ENCODE peak calls at places on chromosomes 4 and X, in six cellular contexts. I, C, P, G, E and K are unnamed samples.
A peak's percentile ranks its signal among the peaks of the same experiment; 100 is the strongest.

GRCh38 chr4:110733901-110734300 is 111.0 kb upstream of the PITX2 start:
- DNase-seq in I (no peak), G (no peak), C (no peak), E (no peak), P (no peak), K (no peak)

GRCh38 chr4:31071807-31072486 is 351.8 kb downstream of the PCDH7 start:
- DNase-seq in P (no peak), E (peak; percentile 17), C (no peak), I (no peak), G (no peak), K (no peak)

GRCh38 chr4:74796631-74797030 is 2.3 kb upstream of the BTC start:
- DNase-seq in C (no peak), P (no peak), G (no peak), I (no peak), E (no peak), K (no peak)

GRCh38 chr4:53100801-53101581 is 238.9 kb downstream of the RASL11B start:
- DNase-seq in C (no peak), G (no peak), I (no peak), P (peak; percentile 57), E (peak; percentile 87), K (peak; percentile 33)

GRCh38 chrX:100743009-100743615 is 11.2 kb upstream of the SYTL4 start:
- DNase-seq in C (no peak), P (no peak), E (peak; percentile 3), I (no peak), G (no peak), K (no peak)

GRCh38 chr4:104589264-104589868 is 94.7 kb upstream of the CXXC4 start:
- DNase-seq in I (no peak), E (no peak), C (no peak), P (no peak), G (no peak), K (no peak)

GRCh38 chr4:121139533-121140222 is 24.4 kb downstream of the TNIP3 start:
- DNase-seq in P (peak; percentile 44), C (no peak), G (peak; percentile 6), E (peak; percentile 56), I (no peak), K (peak; percentile 22)

GRCh38 chr4:10353110-10353509 is 104.1 kb downstream of the ZNF518B start:
- DNase-seq in C (no peak), E (no peak), I (no peak), G (no peak), P (no peak), K (no peak)

GRCh38 chrX:74117962-74118361 is 186.0 kb upstream of the ZCCHC13 start:
- DNase-seq in G (no peak), I (no peak), P (no peak), E (no peak), C (no peak), K (no peak)

GRCh38 chr4:182502074-182502473 is 258.9 kb downstream of the TENM3 start:
- DNase-seq in E (no peak), C (no peak), G (no peak), I (no peak), P (no peak), K (no peak)

GRCh38 chr4:108360857-108361820 is 192.4 kb upstream of the LEF1 start:
- DNase-seq in P (peak; percentile 61), E (peak; percentile 10), I (peak; percentile 70), G (peak; percentile 40), C (no peak), K (peak; percentile 35)

GRCh38 chrX:39527045-39527444 is 570.7 kb downstream of the BCOR start:
- DNase-seq in C (no peak), P (no peak), G (no peak), E (peak; percentile 37), I (no peak), K (peak; percentile 13)

GRCh38 chr4:76339364-76339763 is 32.8 kb downstream of the STBD1 start:
- DNase-seq in C (no peak), I (no peak), P (no peak), G (no peak), E (no peak), K (no peak)

GRCh38 chr4:185096032-185096653 is 46.9 kb upstream of the SLC25A4 start:
- DNase-seq in I (no peak), C (peak; percentile 29), G (peak; percentile 63), P (no peak), E (peak; percentile 69), K (peak; percentile 26)

GRCh38 chr4:122604146-122604545 is 16.7 kb downstream of the IL21 start:
- DNase-seq in P (no peak), E (no peak), C (no peak), G (no peak), I (no peak), K (no peak)

GRCh38 chr4:169010125-169011023 is at the start of gene CBR4:
- DNase-seq in C (peak; percentile 98), I (peak; percentile 99), E (peak; percentile 98), G (peak; percentile 98), P (peak; percentile 94), K (peak; percentile 97)
- TF ChIP-seq CTCF in C (peak; percentile 26), I (peak; percentile 66), E (peak; percentile 39), G (no peak), P (peak; percentile 6), K (peak; percentile 44)

DNA sequence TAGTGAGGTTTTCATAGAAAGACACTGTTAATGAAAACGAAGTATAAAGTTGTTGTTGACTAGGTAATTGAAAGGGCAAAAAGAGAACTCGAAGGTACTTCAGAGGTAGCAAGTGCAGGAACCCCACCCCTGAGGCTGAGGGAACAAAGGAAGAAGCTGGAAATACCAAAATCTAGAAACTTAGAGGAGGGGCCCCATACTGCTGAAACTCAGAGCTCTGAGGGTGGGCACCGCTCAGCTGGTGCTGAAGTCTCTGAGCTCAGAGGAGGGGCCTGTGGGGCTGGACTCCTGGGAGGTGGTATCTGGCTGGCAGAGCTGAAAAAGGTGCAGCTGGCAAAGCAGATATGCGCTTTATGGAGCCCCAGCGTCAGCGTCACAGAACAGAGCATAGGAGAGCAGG is 152.1 kb upstream of the RPS6KA3 start:
- DNase-seq in E (no peak), G (no peak), I (no peak), C (no peak), P (no peak), K (no peak)
- H3K4me3 ChIP-seq in E (no peak overlapping the region), G (no peak overlapping the region), I (no peak overlapping the region), C (no peak overlapping the region), P (no peak overlapping the region), K (no peak overlapping the region)

GRCh38 chrX:97522307-97522706 is 638.6 kb downstream of the RPA4 start:
- DNase-seq in I (no peak), E (no peak), C (no peak), G (no peak), P (no peak), K (no peak)

GRCh38 chrX:97517763-97518162 is 634.1 kb downstream of the RPA4 start:
- DNase-seq in G (no peak), C (no peak), P (no peak), E (no peak), I (no peak), K (no peak)
- TF ChIP-seq CTCF in G (no peak), C (no peak), P (no peak), E (no peak), I (no peak), K (no peak)

GRCh38 chr4:64158648-64159326 is 250.5 kb downstream of the TECRL start:
- DNase-seq in G (peak; percentile 81), P (no peak), E (peak; percentile 37), I (peak; percentile 83), C (peak; percentile 44), K (peak; percentile 62)
- H3K4me3 ChIP-seq in G (peak overlapping the region; percentile 4), P (no peak overlapping the region), E (no peak overlapping the region), I (no peak overlapping the region), C (no peak overlapping the region), K (peak overlapping the region; percentile 18)

DNA sequence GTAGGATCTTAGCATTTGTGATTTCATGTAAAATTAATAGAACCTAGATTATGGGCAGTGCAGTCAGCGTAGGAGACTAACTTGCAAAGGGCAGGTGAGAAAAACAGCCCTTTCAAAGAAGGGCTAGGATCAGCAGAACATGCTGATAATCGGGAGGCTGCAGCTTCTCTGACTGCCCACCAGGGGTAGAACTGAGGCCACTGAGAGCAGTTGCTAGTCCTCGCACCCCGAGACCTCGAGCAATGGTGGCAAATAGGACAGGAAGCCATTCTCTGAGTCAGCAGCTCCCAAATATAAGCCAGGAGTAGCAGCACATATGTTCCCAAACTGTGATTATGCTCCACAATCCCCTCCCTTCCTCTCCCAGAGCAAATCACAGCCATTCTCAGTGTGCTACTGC is 186.4 kb downstream of the MSL3 start:
- DNase-seq in E (peak; percentile 49), I (peak; percentile 85), C (no peak), P (no peak), G (peak; percentile 49), K (peak; percentile 11)
- TF ChIP-seq CTCF in E (peak; percentile 70), I (peak; percentile 76), C (no peak), P (peak; percentile 63), G (peak; percentile 32), K (peak; percentile 69)

GRCh38 chr4:55157559-55158277 is 32.3 kb upstream of the KDR start:
- DNase-seq in G (no peak), I (peak; percentile 74), P (no peak), C (no peak), E (no peak), K (no peak)
- H3K4me3 ChIP-seq in G (no peak overlapping the region), I (no peak overlapping the region), P (peak overlapping the region; percentile 23), C (no peak overlapping the region), E (peak overlapping the region; percentile 40), K (peak overlapping the region; percentile 28)

DNA sequence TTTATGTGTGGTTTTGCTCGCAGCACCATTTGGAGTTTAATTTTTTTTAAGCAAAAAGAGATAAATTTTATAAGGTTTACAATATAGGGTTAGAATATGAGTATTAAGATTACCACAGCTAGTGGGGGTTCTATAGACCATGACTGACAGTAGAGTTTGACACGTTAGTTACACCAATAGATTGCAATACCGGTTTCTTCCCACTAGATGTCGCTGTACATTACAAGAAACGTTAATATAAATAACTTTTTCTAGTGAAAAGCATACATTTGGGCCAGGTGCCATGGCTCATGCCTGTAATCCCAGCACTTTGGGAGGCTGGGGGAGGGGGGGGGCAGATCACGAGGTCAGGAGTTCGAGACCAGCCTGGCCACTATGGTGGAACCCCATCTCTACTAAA is 433.6 kb downstream of the MAGEB5 start:
- DNase-seq in G (peak; percentile 9), P (no peak), E (peak; percentile 11), C (no peak), I (no peak), K (no peak)
- TF ChIP-seq CTCF in G (peak; percentile 39), P (no peak), E (peak; percentile 54), C (peak; percentile 23), I (peak; percentile 79), K (peak; percentile 37)

GRCh38 chr4:7663075-7663541 is 228.4 kb upstream of the PSAPL1 start:
- DNase-seq in I (no peak), P (no peak), E (no peak), C (no peak), G (no peak), K (no peak)
- H3K4me3 ChIP-seq in I (no peak overlapping the region), P (no peak overlapping the region), E (no peak overlapping the region), C (no peak overlapping the region), G (no peak overlapping the region), K (no peak overlapping the region)